ENCODE peak calls at places on chromosome 3, in six cellular contexts. Y is iris pigment epithelial cell, I is ecto neural progenitor cell, K is HCT116, H is GM18507, R is mammary epithelial cell. A is an unnamed sample.

GRCh38 chr3:121718205-121718846 is 31.2 kb downstream of the GOLGB1 start:
- DNase-seq in R (no peak), Y (no peak), K (no peak), I (no peak), H (no peak), A (no peak)

GRCh38 chr3:73098873-73099272 is 37.4 kb downstream of the EBLN2 start:
- DNase-seq in R (no peak), Y (no peak), K (no peak), I (no peak), H (no peak), A (no peak)

GRCh38 chr3:38274864-38275649 is 7.0 kb upstream of the SLC22A14 start:
- DNase-seq in K (no peak), R (no peak), H (no peak), Y (no peak), I (no peak), A (no peak)

GRCh38 chr3:12993623-12994356 is 79.4 kb downstream of the IQSEC1 start:
- DNase-seq in Y (no peak), R (no peak), I (peak; percentile 73), H (no peak), K (no peak), A (no peak)

GRCh38 chr3:148319161-148319915 is 378.4 kb upstream of the AGTR1 start:
- DNase-seq in R (peak; percentile 54), H (no peak), I (no peak), K (no peak), Y (peak; percentile 89), A (peak; percentile 76)

GRCh38 chr3:136920904-136921649 is 36.7 kb upstream of the IL20RB start:
- DNase-seq in R (no peak), Y (no peak), K (no peak), H (no peak), I (no peak), A (no peak)

GRCh38 chr3:183584246-183584913 is 28.9 kb upstream of the KLHL6 start:
- DNase-seq in H (no peak), R (no peak), I (no peak), K (no peak), Y (peak; percentile 78), A (no peak)

GRCh38 chr3:194556086-194557056 is 69.6 kb upstream of the ATP13A3 start:
- DNase-seq in K (no peak), I (no peak), R (peak; percentile 36), H (no peak), Y (peak; percentile 48), A (no peak)

GRCh38 chr3:146218880-146219866 is 31.7 kb downstream of the PLSCR4 start:
- DNase-seq in H (no peak), K (no peak), Y (peak; percentile 36), I (no peak), R (no peak), A (peak; percentile 43)

GRCh38 chr3:99699841-99700240 is 61.4 kb downstream of the COL8A1 start:
- DNase-seq in K (no peak), Y (peak; percentile 82), H (no peak), I (no peak), R (no peak), A (peak; percentile 43)

GRCh38 chr3:24336101-24336500 is 158.5 kb downstream of the THRB start:
- DNase-seq in R (no peak), H (no peak), I (no peak), Y (no peak), K (no peak), A (no peak)

GRCh38 chr3:129992781-129993180 is 18.3 kb downstream of the TRH start:
- DNase-seq in Y (peak; percentile 16), I (peak; percentile 58), H (no peak), K (no peak), R (no peak), A (peak; percentile 13)

GRCh38 chr3:66268864-66269263 is 48.1 kb downstream of the SLC25A26 start:
- DNase-seq in H (no peak), Y (no peak), R (no peak), I (no peak), K (no peak), A (no peak)

GRCh38 chr3:78754066-78754743 is 1013.6 kb downstream of the ROBO1 start:
- DNase-seq in I (no peak), R (peak; percentile 82), Y (peak; percentile 72), H (no peak), K (no peak), A (peak; percentile 59)

GRCh38 chr3:141294848-141295247 is 63.2 kb downstream of the PXYLP1 start:
- DNase-seq in I (no peak), R (peak; percentile 75), K (no peak), H (no peak), Y (peak; percentile 94), A (peak; percentile 81)

GRCh38 chr3:146502887-146503458 is 33.6 kb upstream of the PLSCR2 start:
- DNase-seq in K (no peak), I (no peak), H (no peak), R (peak; percentile 50), Y (peak; percentile 42), A (peak; percentile 81)

GRCh38 chr3:124467980-124468902 is 262.0 kb upstream of the UMPS start:
- DNase-seq in I (peak; percentile 79), R (peak; percentile 24), H (peak; percentile 42), Y (peak; percentile 37), K (peak; percentile 26), A (peak; percentile 45)

GRCh38 chr3:102114264-102114979 is 265.1 kb downstream of the NFKBIZ start:
- DNase-seq in R (no peak), H (no peak), Y (no peak), I (no peak), K (no peak), A (no peak)